ENCODE peak calls at places on chromosomes 2 and 18, in eight cellular contexts. H is hepatocyte, Z is SK-N-SH, D is GM23248, T is HCT116, I is PC-9, J is PC-3, Y is GM23338. S is an unnamed sample.

GRCh38 chr2:74440378-74441110 is 1.2 kb downstream of the RTKN start:
- DNase-seq in Z (peak; percentile 99), Y (peak; percentile 95), D (peak; percentile 93), T (peak; percentile 80), I (peak; percentile 68), J (peak; percentile 82), H (peak; percentile 97), S (peak; percentile 47)

GRCh38 chr2:167406558-167406957 is 518.3 kb downstream of the XIRP2 start:
- DNase-seq in Z (no peak), I (no peak), T (no peak), J (no peak), D (peak; percentile 7), H (no peak), Y (peak; percentile 80), S (no peak)

GRCh38 chr2:24466871-24467870 is 23.9 kb upstream of the NCOA1 start:
- DNase-seq in I (peak; percentile 78), D (no peak), Z (no peak), J (no peak), T (no peak), Y (peak; percentile 51), H (peak; percentile 35), S (no peak)

GRCh38 chr2:196046123-196046917 is 22.3 kb downstream of the DNAH7 start:
- DNase-seq in I (no peak), T (no peak), H (no peak), Z (no peak), D (no peak), J (no peak), Y (no peak), S (peak; percentile 86)

GRCh38 chr18:78021196-78021595 is 771.5 kb downstream of the GALR1 start:
- DNase-seq in D (no peak), T (no peak), I (no peak), Y (no peak), Z (no peak), J (no peak), H (no peak), S (no peak)

GRCh38 chr2:206392118-206392517 is 51.2 kb upstream of the ADAM23 start:
- DNase-seq in D (peak; percentile 69), T (peak; percentile 46), I (peak; percentile 49), Y (peak; percentile 87), Z (peak; percentile 75), H (peak; percentile 46), J (peak; percentile 67), S (peak; percentile 65)

GRCh38 chr2:74924463-74925265 is 33.8 kb upstream of the POLE4 start:
- DNase-seq in Y (no peak), I (no peak), Z (no peak), D (no peak), H (no peak), T (no peak), J (no peak), S (no peak)

GRCh38 chr2:121342751-121343150 is 57.7 kb upstream of the TFCP2L1 start:
- DNase-seq in Z (no peak), D (no peak), I (no peak), H (no peak), T (no peak), Y (no peak), J (no peak), S (no peak)

GRCh38 chr2:48600204-48600813 is 17.3 kb upstream of the GTF2A1L start:
- DNase-seq in Y (peak; percentile 67), Z (peak; percentile 32), T (no peak), I (no peak), H (peak; percentile 62), D (peak; percentile 65), J (peak; percentile 84), S (peak; percentile 53)

GRCh38 chr2:628651-629050 is 48.6 kb downstream of the TMEM18 start:
- DNase-seq in Y (no peak), J (peak; percentile 94), D (no peak), Z (no peak), T (no peak), H (no peak), I (peak; percentile 46), S (no peak)

GRCh38 chr18:62018034-62018760 is 125.4 kb upstream of the RNF152 start:
- DNase-seq in D (peak; percentile 77), J (no peak), T (no peak), I (no peak), Z (peak; percentile 56), H (peak; percentile 66), Y (no peak), S (no peak)

GRCh38 chr2:135819211-135819610 is 17.8 kb downstream of the LCT start:
- DNase-seq in T (peak; percentile 21), J (peak; percentile 36), I (no peak), Z (no peak), D (peak; percentile 68), H (no peak), Y (peak; percentile 71), S (no peak)

GRCh38 chr2:226720948-226721347 is 78.7 kb downstream of the IRS1 start:
- DNase-seq in T (no peak), Y (peak; percentile 11), D (no peak), I (no peak), H (peak; percentile 24), Z (peak; percentile 39), J (no peak), S (no peak)

GRCh38 chr2:168992591-168993349 is 38.4 kb downstream of the ABCB11 start:
- DNase-seq in I (no peak), H (no peak), Z (no peak), T (no peak), J (peak; percentile 56), D (peak; percentile 48), Y (no peak), S (no peak)

GRCh38 chr18:32771169-32771751 is 1.6 kb downstream of the KLHL14 start:
- DNase-seq in T (no peak), H (peak; percentile 17), D (no peak), I (no peak), J (no peak), Z (peak; percentile 68), Y (peak; percentile 63), S (peak; percentile 13)

GRCh38 chr18:62183578-62184195 is 3.2 kb downstream of the PIGN start:
- DNase-seq in D (peak; percentile 67), H (peak; percentile 74), Y (peak; percentile 71), I (peak; percentile 57), T (peak; percentile 55), Z (peak; percentile 30), J (peak; percentile 83), S (peak; percentile 70)

GRCh38 chr2:199861116-199861774 is 10.3 kb upstream of the FTCDNL1 start:
- DNase-seq in Y (peak; percentile 49), H (peak; percentile 14), T (peak; percentile 19), D (peak; percentile 54), I (no peak), J (peak; percentile 47), Z (peak; percentile 18), S (peak; percentile 22)

GRCh38 chr2:157438907-157439791 is 4.7 kb downstream of the CYTIP start:
- DNase-seq in T (no peak), D (peak; percentile 59), Y (no peak), I (no peak), H (no peak), J (no peak), Z (peak; percentile 42), S (peak; percentile 14)

GRCh38 chr2:12764075-12764722 is 47.5 kb downstream of the TRIB2 start:
- DNase-seq in I (no peak), D (peak; percentile 90), Y (no peak), T (no peak), Z (no peak), H (no peak), J (no peak), S (no peak)

GRCh38 chr2:219331560-219332213 is 857 bp downstream of the RESP18 start:
- DNase-seq in Y (peak; percentile 68), T (no peak), I (no peak), J (no peak), H (peak; percentile 66), Z (no peak), D (peak; percentile 61), S (no peak)

DNA sequence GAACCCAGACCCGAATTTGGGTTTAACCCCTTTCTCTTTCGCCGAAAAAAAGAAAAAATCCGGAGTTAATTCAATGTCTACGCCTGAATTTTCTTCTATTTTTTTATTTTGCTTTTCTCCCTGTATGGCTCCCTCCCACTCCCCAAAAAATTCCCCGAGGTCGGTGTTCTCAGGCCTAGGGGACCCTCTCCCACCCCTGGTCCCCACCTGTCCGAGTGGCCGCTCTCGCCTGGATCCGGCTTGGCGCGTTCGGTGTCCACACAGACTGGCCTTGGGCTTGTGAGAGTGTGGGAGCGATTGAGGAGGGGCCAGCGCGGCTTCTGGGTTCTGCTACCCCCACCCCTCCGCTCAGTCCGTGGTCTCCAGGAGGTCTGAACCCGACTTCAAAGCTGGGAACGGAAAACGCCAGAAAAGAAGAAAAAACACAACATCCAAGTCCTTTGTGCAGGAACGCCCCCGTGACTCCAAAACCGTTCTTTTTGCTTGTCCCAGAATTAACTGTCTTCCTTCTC is 5.7 kb upstream of the EN1 start:
- DNase-seq in Y (no peak), D (no peak), Z (no peak), H (no peak), T (no peak), J (no peak), I (no peak), S (no peak)
- H3K27me3 ChIP-seq in Y (peaks cover 100% of the 10 kb centered on the region), D (peaks cover 18% of the 10 kb centered on the region), Z (peaks cover 99% of the 10 kb centered on the region), H (peaks cover 99% of the 10 kb centered on the region), T (no peaks in the 10 kb centered on the region), J (peaks cover 38% of the 10 kb centered on the region), I (peaks cover 64% of the 10 kb centered on the region), S (peaks cover 64% of the 10 kb centered on the region)

GRCh38 chr2:207876834-207877535 is 107.3 kb upstream of the FZD5 start:
- DNase-seq in I (no peak), Y (no peak), H (no peak), J (no peak), D (peak; percentile 4), Z (no peak), T (no peak), S (no peak)
- H3K9me2 ChIP-seq in I (no peaks in the 10 kb centered on the region), Y (no peaks in the 10 kb centered on the region), H (no peaks in the 10 kb centered on the region), J (no peaks in the 10 kb centered on the region), D (no peaks in the 10 kb centered on the region), Z (no peaks in the 10 kb centered on the region), T (no peaks in the 10 kb centered on the region), S (no peaks in the 10 kb centered on the region)

GRCh38 chr2:118823666-118824065 is 23.8 kb downstream of the EN1 start:
- DNase-seq in H (no peak), I (no peak), Y (no peak), T (no peak), D (no peak), J (no peak), Z (no peak), S (no peak)
- H3K27me3 ChIP-seq in H (peaks cover 83% of the 10 kb centered on the region), I (peaks cover 55% of the 10 kb centered on the region), Y (peaks cover 5% of the 10 kb centered on the region), T (peaks cover 43% of the 10 kb centered on the region), D (no peaks in the 10 kb centered on the region), J (peaks cover 54% of the 10 kb centered on the region), Z (peaks cover 24% of the 10 kb centered on the region), S (no peaks in the 10 kb centered on the region)

GRCh38 chr2:160091381-160091780 is 29.0 kb upstream of the PLA2R1 start:
- DNase-seq in Y (no peak), H (no peak), J (peak; percentile 36), Z (no peak), T (no peak), I (peak; percentile 42), D (peak; percentile 64), S (no peak)

GRCh38 chr2:160087854-160088745 is 25.7 kb upstream of the PLA2R1 start:
- DNase-seq in D (peak; percentile 49), T (no peak), H (no peak), J (peak; percentile 60), Y (peak; percentile 26), Z (no peak), I (no peak), S (peak; percentile 45)

GRCh38 chr2:160097329-160097728 is 34.9 kb upstream of the PLA2R1 start:
- DNase-seq in Z (no peak), I (no peak), H (no peak), T (no peak), Y (no peak), D (no peak), J (no peak), S (no peak)

GRCh38 chr2:160096414-160096813 is 34.0 kb upstream of the PLA2R1 start:
- DNase-seq in D (peak; percentile 43), I (no peak), J (no peak), Y (no peak), H (no peak), Z (no peak), T (no peak), S (no peak)

GRCh38 chr2:160092445-160092844 is 30.0 kb upstream of the PLA2R1 start:
- DNase-seq in T (no peak), D (no peak), I (no peak), J (no peak), H (no peak), Y (no peak), Z (no peak), S (no peak)
- H3K9me2 ChIP-seq in T (no peaks in the 10 kb centered on the region), D (no peaks in the 10 kb centered on the region), I (no peaks in the 10 kb centered on the region), J (no peaks in the 10 kb centered on the region), H (no peaks in the 10 kb centered on the region), Y (peaks cover 5% of the 10 kb centered on the region), Z (no peaks in the 10 kb centered on the region), S (no peaks in the 10 kb centered on the region)

S was measured in MM.1S.